ENCODE peak calls at places on chromosomes 13 and 19, in seven cellular contexts. Y, N, U, X, W, O and G are unnamed samples.

GRCh38 chr19:58350871-58351557 is 2.3 kb downstream of the A1BG start:
- DNase-seq in Y (no peak), N (no peak), U (no peak), X (no peak), W (no peak), O (no peak), G (no peak)

GRCh38 chr19:18932216-18932841 is 8.7 kb downstream of the HOMER3 start:
- DNase-seq in Y (peak; percentile 69), N (no peak), U (peak; percentile 90), X (peak; percentile 92), W (no peak), O (peak; percentile 96), G (no peak)

GRCh38 chr19:11023635-11024168 is 62.9 kb downstream of the SMARCA4 start:
- DNase-seq in Y (no peak), N (no peak), U (no peak), X (no peak), W (no peak), O (no peak), G (no peak)

GRCh38 chr13:83796364-83796763 is 85.9 kb downstream of the SLITRK1 start:
- DNase-seq in Y (no peak), N (no peak), U (no peak), X (no peak), W (no peak), O (no peak), G (no peak)

GRCh38 chr19:28883241-28883693 is 329.7 kb downstream of the UQCRFS1 start:
- DNase-seq in Y (peak; percentile 58), N (no peak), U (peak; percentile 64), X (no peak), W (peak; percentile 41), O (peak; percentile 11), G (no peak)

GRCh38 chr19:52212572-52213255 is 22.9 kb downstream of the PPP2R1A start:
- DNase-seq in Y (no peak), N (no peak), U (no peak), X (no peak), W (no peak), O (no peak), G (no peak)

GRCh38 chr19:46896076-46896794 is 35.4 kb downstream of the ARHGAP35 start:
- DNase-seq in Y (no peak), N (no peak), U (no peak), X (no peak), W (no peak), O (no peak), G (no peak)

GRCh38 chr13:48896312-48896711 is 79.4 kb upstream of the FNDC3A start:
- DNase-seq in Y (no peak), N (no peak), U (no peak), X (no peak), W (peak; percentile 87), O (no peak), G (no peak)

GRCh38 chr13:95403349-95404140 is 102.3 kb upstream of the ABCC4 start:
- DNase-seq in Y (peak; percentile 9), N (no peak), U (no peak), X (no peak), W (no peak), O (peak; percentile 83), G (no peak)

GRCh38 chr13:72716776-72717175 is 10.7 kb downstream of the MZT1 start:
- DNase-seq in Y (no peak), N (no peak), U (no peak), X (no peak), W (no peak), O (no peak), G (no peak)

GRCh38 chr19:48501446-48501960 is 10.1 kb downstream of the LMTK3 start:
- DNase-seq in Y (no peak), N (no peak), U (peak; percentile 53), X (peak; percentile 58), W (no peak), O (peak; percentile 99), G (no peak)

GRCh38 chr13:43126420-43126819 is 103.0 kb downstream of the DNAJC15 start:
- DNase-seq in Y (no peak), N (no peak), U (no peak), X (no peak), W (no peak), O (no peak), G (no peak)

GRCh38 chr19:34479396-34479795 is 2.2 kb upstream of the WTIP start:
- DNase-seq in Y (no peak), N (no peak), U (no peak), X (no peak), W (no peak), O (no peak), G (no peak)

GRCh38 chr19:4991538-4991937 is 22.6 kb downstream of the KDM4B start:
- DNase-seq in Y (no peak), N (no peak), U (no peak), X (no peak), W (no peak), O (no peak), G (no peak)

GRCh38 chr19:40745402-40745780 is 4.9 kb downstream of the ACTMAP start:
- DNase-seq in Y (no peak), N (no peak), U (no peak), X (peak; percentile 74), W (peak; percentile 63), O (peak; percentile 73), G (no peak)

GRCh38 chr19:40743926-40744325 is 6.4 kb downstream of the ACTMAP start:
- DNase-seq in Y (no peak), N (no peak), U (no peak), X (no peak), W (no peak), O (no peak), G (no peak)

GRCh38 chr19:40747536-40747935 is 2.7 kb downstream of the ACTMAP start:
- DNase-seq in Y (no peak), N (no peak), U (no peak), X (no peak), W (no peak), O (no peak), G (no peak)

GRCh38 chr19:40742477-40742876 is 7.8 kb downstream of the ACTMAP start:
- DNase-seq in Y (no peak), N (no peak), U (no peak), X (no peak), W (no peak), O (no peak), G (no peak)

DNA sequence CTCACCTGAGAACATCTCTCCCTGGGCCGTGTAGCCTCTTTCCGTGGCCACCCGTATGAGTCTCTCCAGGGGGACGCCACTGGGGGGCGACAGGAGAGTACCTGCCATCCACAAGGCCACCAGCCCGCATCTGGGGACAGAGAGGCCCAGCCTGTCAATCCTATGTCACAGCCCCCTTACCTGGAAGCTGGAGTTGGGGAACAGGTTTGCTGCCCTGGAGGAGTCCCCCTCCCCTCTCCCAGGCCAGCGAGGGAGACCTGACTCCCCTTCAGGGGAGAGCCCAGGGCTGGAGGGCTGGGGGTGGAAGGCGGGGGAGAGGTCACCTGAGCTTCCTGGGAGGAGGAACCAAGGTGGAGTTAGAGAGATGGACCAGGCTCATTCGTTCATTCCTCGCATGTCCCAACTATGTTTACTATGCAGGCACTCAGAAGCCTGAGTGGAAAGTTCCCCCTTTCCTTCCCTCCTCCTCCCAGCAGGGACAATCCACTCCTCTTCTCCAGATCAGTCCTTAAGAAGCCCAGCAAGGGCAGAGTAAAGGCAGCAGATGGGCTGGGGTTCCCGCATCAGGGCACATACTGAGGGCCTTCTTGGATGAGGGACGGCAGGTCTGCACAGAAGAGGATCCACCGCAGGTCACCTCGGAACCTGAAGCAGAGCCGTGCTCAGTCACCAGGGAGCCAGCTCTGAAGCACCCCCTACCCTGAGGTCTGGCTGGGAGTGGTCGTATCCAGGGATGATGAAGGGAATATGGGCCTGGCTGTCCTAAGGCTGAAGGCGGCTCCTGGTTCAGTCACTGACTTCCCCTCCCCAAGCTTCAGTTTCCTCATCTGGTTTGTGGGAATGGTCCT is 5.5 kb downstream of the ACTMAP start:
- DNase-seq in Y (no peak), N (no peak), U (no peak), X (no peak), W (no peak), O (peak; percentile 80), G (no peak)
- H3K27ac ChIP-seq in Y (no peak overlapping the region), N (no peak overlapping the region), U (no peak overlapping the region), X (peak overlapping the region; percentile 77), W (peak overlapping the region; percentile 85), O (peak overlapping the region; percentile 78), G (no peak overlapping the region)

GRCh38 chr13:79398915-79399314 is 7.1 kb downstream of the RBM26 start:
- DNase-seq in Y (no peak), N (no peak), U (no peak), X (no peak), W (peak; percentile 55), O (no peak), G (no peak)
- H3K4me1 ChIP-seq in Y (peaks cover 44% of the 10 kb centered on the region), N (peaks cover 39% of the 10 kb centered on the region), U (peaks cover 3% of the 10 kb centered on the region), X (peaks cover 39% of the 10 kb centered on the region), W (peaks cover 3% of the 10 kb centered on the region), O (peaks cover 13% of the 10 kb centered on the region), G (peaks cover 4% of the 10 kb centered on the region)

GRCh38 chr19:49565261-49565660 is 15.1 kb downstream of the NOSIP start:
- DNase-seq in Y (peak; percentile 70), N (no peak), U (no peak), X (peak; percentile 68), W (no peak), O (no peak), G (no peak)

GRCh38 chr19:49566302-49566701 is 14.1 kb downstream of the NOSIP start:
- DNase-seq in Y (no peak), N (no peak), U (no peak), X (no peak), W (no peak), O (no peak), G (no peak)

GRCh38 chr19:49560358-49560900 is 19.9 kb downstream of the NOSIP start:
- DNase-seq in Y (peak; percentile 45), N (no peak), U (peak; percentile 71), X (peak; percentile 38), W (no peak), O (no peak), G (no peak)

GRCh38 chr19:49567722-49568454 is 12.5 kb downstream of the NOSIP start:
- DNase-seq in Y (no peak), N (no peak), U (no peak), X (no peak), W (no peak), O (no peak), G (no peak)

GRCh38 chr19:49564616-49565045 is 15.7 kb downstream of the NOSIP start:
- DNase-seq in Y (no peak), N (no peak), U (no peak), X (no peak), W (no peak), O (no peak), G (no peak)
- H3K27ac ChIP-seq in Y (no peak overlapping the region), N (no peak overlapping the region), U (no peak overlapping the region), X (no peak overlapping the region), W (no peak overlapping the region), O (no peak overlapping the region), G (no peak overlapping the region)

GRCh38 chr13:45542391-45542790 is 73.1 kb downstream of the ERICH6B start:
- DNase-seq in Y (no peak), N (no peak), U (no peak), X (no peak), W (no peak), O (no peak), G (no peak)

GRCh38 chr13:45540195-45540594 is 75.3 kb downstream of the ERICH6B start:
- DNase-seq in Y (no peak), N (no peak), U (no peak), X (no peak), W (no peak), O (no peak), G (no peak)

GRCh38 chr13:45540864-45541263 is 74.7 kb downstream of the ERICH6B start:
- DNase-seq in Y (no peak), N (no peak), U (no peak), X (no peak), W (no peak), O (no peak), G (no peak)

GRCh38 chr13:45542878-45543277 is 72.7 kb downstream of the ERICH6B start:
- DNase-seq in Y (no peak), N (no peak), U (no peak), X (no peak), W (no peak), O (no peak), G (no peak)

GRCh38 chr13:45541806-45542205 is 73.7 kb downstream of the ERICH6B start:
- DNase-seq in Y (no peak), N (no peak), U (no peak), X (no peak), W (no peak), O (no peak), G (no peak)
- H3K4me1 ChIP-seq in Y (no peaks in the 10 kb centered on the region), N (no peaks in the 10 kb centered on the region), U (no peaks in the 10 kb centered on the region), X (no peaks in the 10 kb centered on the region), W (peaks cover 3% of the 10 kb centered on the region), O (no peaks in the 10 kb centered on the region), G (no peaks in the 10 kb centered on the region)